ENCODE peak calls at places on chromosomes 12 and 14, in nine cellular contexts. One of them, this sample, is unnamed.

GRCh38 chr12:109737111-109737510 is 23.5 kb downstream of the FAM222A start:
- DNase-seq in uterus: peak
- DNase-seq in A549: no peak
- DNase-seq in H54: no peak
- DNase-seq in lower leg skin: peak
- DNase-seq in HCT116: no peak
- DNase-seq in transverse colon: no peak
- DNase-seq in Peyer's patch: no peak
- DNase-seq in sigmoid colon: peak
- DNase-seq in this sample: no peak

GRCh38 chr14:31510222-31510621 is 22.4 kb upstream of the GPR33 start:
- DNase-seq in transverse colon: no peak
- DNase-seq in lower leg skin: no peak
- DNase-seq in sigmoid colon: no peak
- DNase-seq in H54: no peak
- DNase-seq in uterus: no peak
- DNase-seq in A549: peak
- DNase-seq in Peyer's patch: no peak
- DNase-seq in HCT116: peak
- DNase-seq in this sample: peak

GRCh38 chr12:59834659-59835474 is 239.0 kb downstream of the SLC16A7 start:
- DNase-seq in transverse colon: no peak
- DNase-seq in sigmoid colon: no peak
- DNase-seq in HCT116: peak
- DNase-seq in Peyer's patch: no peak
- DNase-seq in lower leg skin: no peak
- DNase-seq in H54: no peak
- DNase-seq in A549: peak
- DNase-seq in uterus: no peak
- DNase-seq in this sample: peak

GRCh38 chr12:20716037-20716436 is 20.9 kb downstream of the SLCO1C1 start:
- DNase-seq in sigmoid colon: no peak
- DNase-seq in Peyer's patch: no peak
- DNase-seq in transverse colon: peak
- DNase-seq in A549: peak
- DNase-seq in H54: no peak
- DNase-seq in lower leg skin: no peak
- DNase-seq in HCT116: peak
- DNase-seq in uterus: no peak
- DNase-seq in this sample: no peak

GRCh38 chr12:92729773-92730305 is 27.1 kb downstream of the PLEKHG7 start:
- DNase-seq in sigmoid colon: no peak
- DNase-seq in lower leg skin: no peak
- DNase-seq in HCT116: no peak
- DNase-seq in Peyer's patch: no peak
- DNase-seq in A549: no peak
- DNase-seq in transverse colon: no peak
- DNase-seq in H54: no peak
- DNase-seq in uterus: no peak
- DNase-seq in this sample: no peak

GRCh38 chr14:103604620-103605019 is 24.4 kb upstream of the KLC1 start:
- DNase-seq in transverse colon: no peak
- DNase-seq in sigmoid colon: no peak
- DNase-seq in A549: no peak
- DNase-seq in Peyer's patch: no peak
- DNase-seq in lower leg skin: no peak
- DNase-seq in uterus: no peak
- DNase-seq in H54: no peak
- DNase-seq in HCT116: no peak
- DNase-seq in this sample: no peak

GRCh38 chr12:105921872-105922669 is 216.7 kb downstream of the NUAK1 start:
- DNase-seq in uterus: no peak
- DNase-seq in lower leg skin: no peak
- DNase-seq in sigmoid colon: no peak
- DNase-seq in transverse colon: no peak
- DNase-seq in Peyer's patch: no peak
- DNase-seq in H54: no peak
- DNase-seq in A549: peak
- DNase-seq in HCT116: no peak
- DNase-seq in this sample: no peak

GRCh38 chr14:82482345-82482744 is 948.7 kb upstream of the SEL1L start:
- DNase-seq in A549: no peak
- DNase-seq in sigmoid colon: no peak
- DNase-seq in transverse colon: no peak
- DNase-seq in HCT116: no peak
- DNase-seq in H54: no peak
- DNase-seq in uterus: no peak
- DNase-seq in lower leg skin: no peak
- DNase-seq in Peyer's patch: no peak
- DNase-seq in this sample: no peak

GRCh38 chr12:121990692-121991603 is 30.7 kb upstream of the BCL7A start:
- DNase-seq in H54: no peak
- DNase-seq in A549: peak
- DNase-seq in sigmoid colon: no peak
- DNase-seq in HCT116: no peak
- DNase-seq in lower leg skin: no peak
- DNase-seq in uterus: no peak
- DNase-seq in Peyer's patch: no peak
- DNase-seq in transverse colon: no peak
- DNase-seq in this sample: no peak

GRCh38 chr12:47297993-47298392 is 218.2 kb upstream of the AMIGO2 start:
- DNase-seq in uterus: no peak
- DNase-seq in H54: no peak
- DNase-seq in Peyer's patch: no peak
- DNase-seq in HCT116: no peak
- DNase-seq in lower leg skin: no peak
- DNase-seq in A549: no peak
- DNase-seq in transverse colon: no peak
- DNase-seq in sigmoid colon: no peak
- DNase-seq in this sample: no peak

GRCh38 chr12:132723015-132723763 is 12.5 kb downstream of the PGAM5 start:
- DNase-seq in sigmoid colon: no peak
- DNase-seq in uterus: no peak
- DNase-seq in A549: no peak
- DNase-seq in Peyer's patch: no peak
- DNase-seq in lower leg skin: no peak
- DNase-seq in HCT116: no peak
- DNase-seq in transverse colon: no peak
- DNase-seq in H54: no peak
- DNase-seq in this sample: peak
- TF ChIP-seq POLR2A in sigmoid colon: no peak
- TF ChIP-seq POLR2A in uterus: no peak
- TF ChIP-seq POLR2A in A549: no peak
- TF ChIP-seq POLR2A in Peyer's patch: no peak
- TF ChIP-seq POLR2A in lower leg skin: no peak
- TF ChIP-seq POLR2A in HCT116: no peak
- TF ChIP-seq POLR2A in transverse colon: no peak
- TF ChIP-seq POLR2A in H54: no peak
- TF ChIP-seq POLR2A in this sample: no peak

DNA sequence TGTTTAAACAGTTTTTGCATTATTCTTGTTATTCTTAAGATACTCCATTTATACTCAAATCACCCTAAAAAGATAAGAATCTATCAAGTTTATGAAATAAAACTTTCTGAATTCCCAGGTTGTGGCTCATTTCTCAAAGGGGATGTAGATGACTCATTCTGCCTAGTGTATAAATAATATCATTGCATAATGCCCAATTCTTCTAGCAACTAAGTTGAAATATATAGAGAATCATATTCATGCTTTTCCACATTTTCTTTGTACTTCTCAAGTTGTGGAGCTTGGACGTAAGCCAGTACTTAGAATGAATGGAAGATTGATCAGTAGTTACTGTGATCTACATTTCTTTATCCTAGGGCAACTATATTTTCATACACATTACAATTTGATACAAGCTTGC is 201.1 kb downstream of the PPFIA2 start:
- DNase-seq in uterus: no peak
- DNase-seq in A549: no peak
- DNase-seq in HCT116: no peak
- DNase-seq in transverse colon: no peak
- DNase-seq in sigmoid colon: no peak
- DNase-seq in H54: no peak
- DNase-seq in lower leg skin: no peak
- DNase-seq in Peyer's patch: no peak
- DNase-seq in this sample: no peak
- TF ChIP-seq POLR2A in uterus: no peak
- TF ChIP-seq POLR2A in A549: no peak
- TF ChIP-seq POLR2A in HCT116: no peak
- TF ChIP-seq POLR2A in transverse colon: no peak
- TF ChIP-seq POLR2A in sigmoid colon: no peak
- TF ChIP-seq POLR2A in H54: no peak
- TF ChIP-seq POLR2A in lower leg skin: no peak
- TF ChIP-seq POLR2A in Peyer's patch: no peak
- TF ChIP-seq POLR2A in this sample: no peak

GRCh38 chr14:65479386-65479785 is 66.9 kb downstream of the FUT8 start:
- DNase-seq in HCT116: no peak
- DNase-seq in sigmoid colon: no peak
- DNase-seq in A549: no peak
- DNase-seq in lower leg skin: no peak
- DNase-seq in H54: no peak
- DNase-seq in Peyer's patch: no peak
- DNase-seq in uterus: no peak
- DNase-seq in transverse colon: no peak
- DNase-seq in this sample: no peak
- TF ChIP-seq POLR2A in HCT116: no peak
- TF ChIP-seq POLR2A in sigmoid colon: no peak
- TF ChIP-seq POLR2A in A549: no peak
- TF ChIP-seq POLR2A in lower leg skin: no peak
- TF ChIP-seq POLR2A in H54: no peak
- TF ChIP-seq POLR2A in Peyer's patch: no peak
- TF ChIP-seq POLR2A in uterus: no peak
- TF ChIP-seq POLR2A in transverse colon: no peak
- TF ChIP-seq POLR2A in this sample: no peak

GRCh38 chr14:102140750-102141145 is 1.1 kb downstream of the WDR20 start:
- DNase-seq in transverse colon: no peak
- DNase-seq in A549: no peak
- DNase-seq in H54: no peak
- DNase-seq in HCT116: no peak
- DNase-seq in uterus: no peak
- DNase-seq in sigmoid colon: no peak
- DNase-seq in Peyer's patch: no peak
- DNase-seq in lower leg skin: no peak
- DNase-seq in this sample: no peak

GRCh38 chr14:102138535-102138934 is 1.2 kb upstream of the WDR20 start:
- DNase-seq in H54: no peak
- DNase-seq in sigmoid colon: no peak
- DNase-seq in HCT116: no peak
- DNase-seq in transverse colon: no peak
- DNase-seq in A549: no peak
- DNase-seq in uterus: no peak
- DNase-seq in Peyer's patch: no peak
- DNase-seq in lower leg skin: no peak
- DNase-seq in this sample: no peak

GRCh38 chr14:102138935-102139247 is 806 bp upstream of the WDR20 start:
- DNase-seq in uterus: no peak
- DNase-seq in Peyer's patch: no peak
- DNase-seq in HCT116: no peak
- DNase-seq in H54: peak
- DNase-seq in transverse colon: no peak
- DNase-seq in A549: no peak
- DNase-seq in sigmoid colon: no peak
- DNase-seq in lower leg skin: no peak
- DNase-seq in this sample: no peak

GRCh38 chr14:102140027-102140749 is 491 bp downstream of the WDR20 start:
- DNase-seq in transverse colon: peak
- DNase-seq in uterus: no peak
- DNase-seq in A549: peak
- DNase-seq in lower leg skin: no peak
- DNase-seq in HCT116: no peak
- DNase-seq in sigmoid colon: peak
- DNase-seq in H54: peak
- DNase-seq in Peyer's patch: peak
- DNase-seq in this sample: peak

GRCh38 chr14:102139248-102140026 is at the start of gene WDR20:
- DNase-seq in H54: peak
- DNase-seq in lower leg skin: peak
- DNase-seq in sigmoid colon: peak
- DNase-seq in transverse colon: peak
- DNase-seq in uterus: peak
- DNase-seq in Peyer's patch: peak
- DNase-seq in HCT116: peak
- DNase-seq in A549: peak
- DNase-seq in this sample: peak
- TF ChIP-seq POLR2A in H54: peak
- TF ChIP-seq POLR2A in lower leg skin: no peak
- TF ChIP-seq POLR2A in sigmoid colon: no peak
- TF ChIP-seq POLR2A in transverse colon: peak
- TF ChIP-seq POLR2A in uterus: no peak
- TF ChIP-seq POLR2A in Peyer's patch: peak
- TF ChIP-seq POLR2A in HCT116: peak
- TF ChIP-seq POLR2A in A549: peak
- TF ChIP-seq POLR2A in this sample: peak

GRCh38 chr14:89176090-89176757 is 240.8 kb downstream of the FOXN3 start:
- DNase-seq in A549: no peak
- DNase-seq in Peyer's patch: no peak
- DNase-seq in uterus: no peak
- DNase-seq in sigmoid colon: no peak
- DNase-seq in lower leg skin: no peak
- DNase-seq in H54: no peak
- DNase-seq in HCT116: no peak
- DNase-seq in transverse colon: no peak
- DNase-seq in this sample: peak
- TF ChIP-seq POLR2A in A549: no peak
- TF ChIP-seq POLR2A in Peyer's patch: no peak
- TF ChIP-seq POLR2A in uterus: no peak
- TF ChIP-seq POLR2A in sigmoid colon: no peak
- TF ChIP-seq POLR2A in lower leg skin: no peak
- TF ChIP-seq POLR2A in H54: no peak
- TF ChIP-seq POLR2A in HCT116: no peak
- TF ChIP-seq POLR2A in transverse colon: no peak
- TF ChIP-seq POLR2A in this sample: no peak

GRCh38 chr12:12560587-12561304 is 1.9 kb downstream of the DUSP16 start:
- DNase-seq in lower leg skin: no peak
- DNase-seq in transverse colon: peak
- DNase-seq in HCT116: no peak
- DNase-seq in A549: peak
- DNase-seq in H54: peak
- DNase-seq in uterus: peak
- DNase-seq in Peyer's patch: peak
- DNase-seq in sigmoid colon: peak
- DNase-seq in this sample: peak

GRCh38 chr12:12562585-12563245 is at the start of gene DUSP16:
- DNase-seq in HCT116: peak
- DNase-seq in lower leg skin: peak
- DNase-seq in uterus: peak
- DNase-seq in Peyer's patch: peak
- DNase-seq in sigmoid colon: peak
- DNase-seq in H54: peak
- DNase-seq in A549: peak
- DNase-seq in transverse colon: peak
- DNase-seq in this sample: peak

GRCh38 chr12:12559699-12560296 is 2.9 kb downstream of the DUSP16 start:
- DNase-seq in transverse colon: no peak
- DNase-seq in HCT116: no peak
- DNase-seq in lower leg skin: no peak
- DNase-seq in uterus: no peak
- DNase-seq in Peyer's patch: no peak
- DNase-seq in A549: no peak
- DNase-seq in H54: no peak
- DNase-seq in sigmoid colon: no peak
- DNase-seq in this sample: no peak

GRCh38 chr12:12562016-12562483 is 613 bp downstream of the DUSP16 start:
- DNase-seq in Peyer's patch: no peak
- DNase-seq in HCT116: no peak
- DNase-seq in transverse colon: peak
- DNase-seq in A549: peak
- DNase-seq in lower leg skin: no peak
- DNase-seq in H54: no peak
- DNase-seq in uterus: peak
- DNase-seq in sigmoid colon: peak
- DNase-seq in this sample: peak

GRCh38 chr12:12561305-12562015 is 1.2 kb downstream of the DUSP16 start:
- DNase-seq in transverse colon: peak
- DNase-seq in uterus: peak
- DNase-seq in Peyer's patch: peak
- DNase-seq in sigmoid colon: peak
- DNase-seq in A549: peak
- DNase-seq in HCT116: no peak
- DNase-seq in H54: peak
- DNase-seq in lower leg skin: peak
- DNase-seq in this sample: peak
- TF ChIP-seq POLR2A in transverse colon: peak
- TF ChIP-seq POLR2A in uterus: peak
- TF ChIP-seq POLR2A in Peyer's patch: no peak
- TF ChIP-seq POLR2A in sigmoid colon: no peak
- TF ChIP-seq POLR2A in A549: peak
- TF ChIP-seq POLR2A in HCT116: no peak
- TF ChIP-seq POLR2A in H54: peak
- TF ChIP-seq POLR2A in lower leg skin: no peak
- TF ChIP-seq POLR2A in this sample: no peak

This sample was measured in erythroblast.